ENCODE peak calls at places on chromosomes 7 and 10, in nine cellular contexts. B is astrocyte of the spinal cord, O is AG10803, D is B cell, U is mesothelial cell of epicardium, H is H9, R is foreskin fibroblast, T is activated B cell treated with CpG ODN at 0.5 μM for 24 hours, F is IMR-90. N is an unnamed sample.

GRCh38 chr10:26432938-26433337 is 5.2 kb upstream of the APBB1IP start:
- DNase-seq in B (no peak), O (peak; percentile 67), D (no peak), U (no peak), H (no peak), R (no peak), T (no peak), F (no peak), N (no peak)

GRCh38 chr7:140390466-140391190 is 7.7 kb downstream of the SLC37A3 start:
- DNase-seq in B (peak; percentile 43), O (peak; percentile 58), D (peak; percentile 58), U (no peak), H (no peak), R (no peak), T (peak; percentile 32), F (peak; percentile 22), N (no peak)

GRCh38 chr7:128889121-128889520 is 21.4 kb downstream of the KCP start:
- DNase-seq in B (no peak), O (no peak), D (no peak), U (no peak), H (no peak), R (no peak), T (no peak), F (no peak), N (no peak)

GRCh38 chr7:139777948-139778841 is at the start of gene HIPK2:
- DNase-seq in B (peak; percentile 73), O (peak; percentile 62), D (peak; percentile 95), U (peak; percentile 79), H (peak; percentile 65), R (peak; percentile 69), T (peak; percentile 71), F (peak; percentile 73), N (peak; percentile 70)

GRCh38 chr10:124512040-124512428 is 50.4 kb downstream of the LHPP start:
- DNase-seq in B (no peak), O (no peak), D (no peak), U (no peak), H (no peak), R (no peak), T (no peak), F (no peak), N (no peak)

GRCh38 chr10:61899045-61899444 is 2.5 kb upstream of the ARID5B start:
- DNase-seq in B (peak; percentile 76), O (peak; percentile 32), D (no peak), U (no peak), H (no peak), R (peak; percentile 61), T (no peak), F (peak; percentile 85), N (no peak)

GRCh38 chr10:122029503-122030199 is 40.7 kb downstream of the TACC2 start:
- DNase-seq in B (no peak), O (peak; percentile 28), D (no peak), U (no peak), H (no peak), R (no peak), T (no peak), F (no peak), N (no peak)

GRCh38 chr7:74586258-74587200 is 71.0 kb upstream of the GTF2I start:
- DNase-seq in B (no peak), O (no peak), D (no peak), U (no peak), H (no peak), R (no peak), T (no peak), F (no peak), N (no peak)

GRCh38 chr10:95711492-95711891 is 17.8 kb upstream of the TCTN3 start:
- DNase-seq in B (no peak), O (no peak), D (no peak), U (no peak), H (no peak), R (no peak), T (no peak), F (no peak), N (no peak)

GRCh38 chr10:122435212-122435827 is 19.1 kb upstream of the ARMS2 start:
- DNase-seq in B (peak; percentile 67), O (peak; percentile 52), D (no peak), U (no peak), H (no peak), R (peak; percentile 26), T (no peak), F (peak; percentile 55), N (no peak)

GRCh38 chr7:7884855-7885254 is 83.7 kb upstream of the GLCCI1 start:
- DNase-seq in B (peak; percentile 74), O (peak; percentile 26), D (no peak), U (no peak), H (no peak), R (peak; percentile 21), T (no peak), F (peak; percentile 56), N (no peak)

GRCh38 chr10:19333631-19334030 is 285.0 kb downstream of the MALRD1 start:
- DNase-seq in B (no peak), O (no peak), D (no peak), U (no peak), H (no peak), R (no peak), T (no peak), F (no peak), N (no peak)

GRCh38 chr7:117772416-117772815 is 100.8 kb downstream of the CTTNBP2 start:
- DNase-seq in B (no peak), O (no peak), D (no peak), U (no peak), H (no peak), R (no peak), T (no peak), F (no peak), N (no peak)

GRCh38 chr10:3906511-3907111 is 121.6 kb upstream of the KLF6 start:
- DNase-seq in B (peak; percentile 78), O (peak; percentile 10), D (no peak), U (no peak), H (no peak), R (no peak), T (no peak), F (peak; percentile 91), N (no peak)

GRCh38 chr7:81158189-81158588 is 239.3 kb upstream of the SEMA3C start:
- DNase-seq in B (peak; percentile 58), O (no peak), D (no peak), U (no peak), H (no peak), R (no peak), T (no peak), F (no peak), N (no peak)

GRCh38 chr7:75534727-75535307 is 42.7 kb downstream of the SPDYE5 start:
- DNase-seq in B (peak; percentile 60), O (peak; percentile 72), D (no peak), U (no peak), H (no peak), R (peak; percentile 59), T (no peak), F (peak; percentile 85), N (no peak)

GRCh38 chr7:152054377-152055230 is 29.1 kb downstream of the GALNT11 start:
- DNase-seq in B (peak; percentile 70), O (peak; percentile 80), D (no peak), U (no peak), H (no peak), R (peak; percentile 77), T (no peak), F (peak; percentile 80), N (no peak)

GRCh38 chr10:28300027-28300426 is 2.8 kb downstream of the MPP7 start:
- DNase-seq in B (no peak), O (no peak), D (no peak), U (no peak), H (no peak), R (no peak), T (no peak), F (no peak), N (no peak)
- TF ChIP-seq CTCF in B (peak; percentile 30), O (no peak), D (no peak), U (no peak), H (peak; percentile 38), R (peak; percentile 2), T (no peak), F (peak; percentile 19), N (no peak)

GRCh38 chr10:12193193-12193592 is 2.5 kb downstream of the NUDT5 start:
- DNase-seq in B (no peak), O (peak; percentile 62), D (no peak), U (no peak), H (no peak), R (peak; percentile 48), T (no peak), F (peak; percentile 71), N (no peak)
- TF ChIP-seq CTCF in B (no peak), O (no peak), D (no peak), U (no peak), H (no peak), R (no peak), T (no peak), F (no peak), N (no peak)

DNA sequence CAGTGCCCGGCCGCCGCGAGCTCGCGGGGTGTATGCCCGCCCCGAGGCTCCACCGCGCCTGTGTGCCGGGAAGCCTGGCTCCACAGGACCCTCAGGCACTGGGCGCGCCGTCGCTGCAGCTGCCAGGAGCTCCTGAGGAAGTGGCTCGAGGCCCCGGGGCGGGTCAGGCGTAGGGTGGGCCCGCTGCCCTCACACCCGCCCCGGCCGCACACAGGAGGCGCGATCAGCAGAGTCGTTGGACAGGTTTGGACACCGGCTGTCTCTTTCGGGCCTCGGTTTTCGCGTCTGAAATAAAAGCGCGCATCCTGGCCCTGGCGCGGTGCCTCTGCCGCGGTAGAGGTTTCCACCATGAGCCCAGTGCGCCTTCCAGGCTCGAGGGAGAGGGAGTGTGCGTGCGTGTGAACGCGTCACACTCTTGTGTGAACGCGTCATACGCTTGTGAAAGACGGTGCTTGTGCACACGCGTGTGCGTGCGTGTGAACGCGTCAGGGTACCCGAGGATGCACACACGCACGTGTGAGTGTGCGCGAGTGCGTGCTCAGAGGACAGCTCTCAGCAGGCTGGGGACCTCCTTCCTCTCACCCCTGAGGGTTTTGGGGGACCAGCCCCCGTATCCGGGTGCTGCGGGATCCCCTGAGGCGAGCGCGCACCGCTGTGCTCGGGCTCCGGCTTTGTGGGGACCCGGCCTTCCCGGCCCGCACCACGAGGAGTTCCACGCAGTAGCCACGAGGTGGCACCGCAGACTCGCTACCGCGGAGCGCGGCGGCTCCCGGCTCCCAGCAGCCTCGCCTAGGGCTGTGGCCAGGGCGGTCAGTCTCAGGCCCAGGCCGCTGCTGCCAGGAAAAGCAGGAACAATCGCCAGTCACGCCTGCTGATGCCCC is 83.8 kb downstream of the BMS1 start:
- DNase-seq in B (peak; percentile 59), O (peak; percentile 60), D (peak; percentile 54), U (peak; percentile 84), H (peak; percentile 87), R (peak; percentile 65), T (peak; percentile 36), F (peak; percentile 64), N (peak; percentile 81)
- TF ChIP-seq CTCF in B (peak; percentile 66), O (peak; percentile 55), D (peak; percentile 44), U (peak; percentile 83), H (peak; percentile 90), R (peak; percentile 60), T (no peak), F (peak; percentile 74), N (peak; percentile 86)

DNA sequence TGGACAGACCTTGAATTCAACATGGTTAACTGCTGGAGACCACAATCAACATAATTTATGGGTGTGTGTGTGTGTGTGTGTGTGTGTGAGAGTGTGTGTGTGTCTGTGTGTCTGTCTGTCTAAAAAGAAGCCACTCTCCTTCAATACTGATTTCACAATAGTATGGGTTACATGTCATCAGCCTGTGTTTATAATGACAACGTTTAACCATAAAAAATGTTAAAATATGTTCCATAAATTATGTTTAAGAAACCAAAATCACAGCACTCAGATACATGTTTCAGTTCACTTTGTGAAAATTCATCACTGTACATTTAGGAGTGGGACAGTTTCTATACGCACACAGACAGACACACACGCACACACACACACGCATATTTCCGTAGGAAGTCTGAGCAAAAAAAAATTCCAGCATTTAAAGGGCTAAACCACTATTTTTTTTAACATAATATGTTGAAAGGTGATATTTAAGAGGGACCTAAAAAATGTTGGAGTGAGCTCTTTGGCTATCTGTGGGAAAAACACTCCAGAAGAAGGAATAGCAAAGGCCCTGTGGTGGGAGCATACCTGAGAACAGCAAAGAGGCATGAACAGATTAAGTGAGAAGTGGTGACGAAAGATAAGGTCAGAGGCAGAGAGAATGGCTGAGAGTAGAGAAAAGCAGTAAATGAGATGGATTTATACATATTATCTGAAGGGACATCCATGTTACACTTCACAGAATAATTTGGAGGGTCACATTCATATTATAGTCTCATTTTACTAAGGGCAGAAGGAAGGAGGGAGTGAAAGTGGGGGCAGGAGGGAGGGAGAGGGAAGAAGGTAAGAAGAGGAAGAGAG is 10.9 kb downstream of the PDZD8 start:
- DNase-seq in B (peak; percentile 50), O (peak; percentile 55), D (no peak), U (no peak), H (no peak), R (no peak), T (no peak), F (peak; percentile 36), N (no peak)
- TF ChIP-seq CTCF in B (no peak), O (no peak), D (no peak), U (no peak), H (no peak), R (no peak), T (no peak), F (no peak), N (no peak)

N was measured in progenitor cell of endocrine pancreas.